ENCODE peak calls at places on chromosome 13, in eight cellular contexts. One of them, this sample, is unnamed. For H3K4me1, the result is how much of the 10 kb centered on the place peaks cover.

GRCh38 chr13:93624371-93624777 is 397.8 kb downstream of the GPC6 start:
- DNase-seq in CD8-positive, alpha-beta T cell: no peak
- DNase-seq in heart right ventricle: no peak
- DNase-seq in mucosa of descending colon: no peak
- DNase-seq in neuronal stem cell: no peak
- DNase-seq in psoas muscle: no peak
- DNase-seq in H9: no peak
- DNase-seq in foreskin keratinocyte: no peak
- DNase-seq in this sample: no peak

GRCh38 chr13:98173431-98173921 is 3.6 kb downstream of the RNF113B start:
- DNase-seq in CD8-positive, alpha-beta T cell: no peak
- DNase-seq in heart right ventricle: no peak
- DNase-seq in mucosa of descending colon: no peak
- DNase-seq in neuronal stem cell: no peak
- DNase-seq in psoas muscle: no peak
- DNase-seq in H9: no peak
- DNase-seq in foreskin keratinocyte: no peak
- DNase-seq in this sample: peak

GRCh38 chr13:73268306-73268705 is 209.5 kb downstream of the KLF5 start:
- DNase-seq in CD8-positive, alpha-beta T cell: no peak
- DNase-seq in heart right ventricle: no peak
- DNase-seq in mucosa of descending colon: peak
- DNase-seq in neuronal stem cell: no peak
- DNase-seq in psoas muscle: peak
- DNase-seq in H9: no peak
- DNase-seq in foreskin keratinocyte: peak
- DNase-seq in this sample: no peak

GRCh38 chr13:36712785-36713184 is 39.0 kb downstream of the SERTM1 start:
- DNase-seq in CD8-positive, alpha-beta T cell: no peak
- DNase-seq in heart right ventricle: no peak
- DNase-seq in mucosa of descending colon: no peak
- DNase-seq in neuronal stem cell: no peak
- DNase-seq in psoas muscle: no peak
- DNase-seq in H9: no peak
- DNase-seq in foreskin keratinocyte: no peak
- DNase-seq in this sample: no peak

GRCh38 chr13:34258646-34259386 is 440.9 kb downstream of the RFC3 start:
- DNase-seq in CD8-positive, alpha-beta T cell: no peak
- DNase-seq in heart right ventricle: no peak
- DNase-seq in mucosa of descending colon: no peak
- DNase-seq in neuronal stem cell: no peak
- DNase-seq in psoas muscle: no peak
- DNase-seq in H9: no peak
- DNase-seq in foreskin keratinocyte: no peak
- DNase-seq in this sample: no peak

GRCh38 chr13:62185631-62186256 is 770.1 kb upstream of the PCDH20 start:
- DNase-seq in CD8-positive, alpha-beta T cell: no peak
- DNase-seq in heart right ventricle: no peak
- DNase-seq in mucosa of descending colon: no peak
- DNase-seq in neuronal stem cell: peak
- DNase-seq in psoas muscle: no peak
- DNase-seq in H9: peak
- DNase-seq in foreskin keratinocyte: no peak
- DNase-seq in this sample: no peak

GRCh38 chr13:91017031-91017668 is 330.3 kb upstream of the MIR17HG start:
- DNase-seq in CD8-positive, alpha-beta T cell: no peak
- DNase-seq in heart right ventricle: no peak
- DNase-seq in mucosa of descending colon: no peak
- DNase-seq in neuronal stem cell: peak
- DNase-seq in psoas muscle: no peak
- DNase-seq in H9: peak
- DNase-seq in foreskin keratinocyte: peak
- DNase-seq in this sample: no peak

GRCh38 chr13:91719033-91719432 is 320.6 kb downstream of the GPC5 start:
- DNase-seq in CD8-positive, alpha-beta T cell: no peak
- DNase-seq in heart right ventricle: peak
- DNase-seq in mucosa of descending colon: no peak
- DNase-seq in neuronal stem cell: no peak
- DNase-seq in psoas muscle: no peak
- DNase-seq in H9: no peak
- DNase-seq in foreskin keratinocyte: peak
- DNase-seq in this sample: no peak

GRCh38 chr13:106507560-106508274 is 27.7 kb downstream of the EFNB2 start:
- DNase-seq in CD8-positive, alpha-beta T cell: no peak
- DNase-seq in heart right ventricle: no peak
- DNase-seq in mucosa of descending colon: no peak
- DNase-seq in neuronal stem cell: no peak
- DNase-seq in psoas muscle: no peak
- DNase-seq in H9: no peak
- DNase-seq in foreskin keratinocyte: peak
- DNase-seq in this sample: peak

GRCh38 chr13:60311527-60311926 is 85.5 kb upstream of the TDRD3 start:
- DNase-seq in CD8-positive, alpha-beta T cell: no peak
- DNase-seq in heart right ventricle: no peak
- DNase-seq in mucosa of descending colon: no peak
- DNase-seq in neuronal stem cell: no peak
- DNase-seq in psoas muscle: no peak
- DNase-seq in H9: no peak
- DNase-seq in foreskin keratinocyte: no peak
- DNase-seq in this sample: no peak

GRCh38 chr13:94710881-94711560 is 1.3 kb downstream of the SOX21 start:
- DNase-seq in CD8-positive, alpha-beta T cell: no peak
- DNase-seq in heart right ventricle: no peak
- DNase-seq in mucosa of descending colon: no peak
- DNase-seq in neuronal stem cell: no peak
- DNase-seq in psoas muscle: no peak
- DNase-seq in H9: peak
- DNase-seq in foreskin keratinocyte: peak
- DNase-seq in this sample: no peak

GRCh38 chr13:92566767-92567166 is 659.8 kb upstream of the GPC6 start:
- DNase-seq in CD8-positive, alpha-beta T cell: no peak
- DNase-seq in heart right ventricle: no peak
- DNase-seq in mucosa of descending colon: no peak
- DNase-seq in neuronal stem cell: no peak
- DNase-seq in psoas muscle: no peak
- DNase-seq in H9: no peak
- DNase-seq in foreskin keratinocyte: no peak
- DNase-seq in this sample: no peak

DNA sequence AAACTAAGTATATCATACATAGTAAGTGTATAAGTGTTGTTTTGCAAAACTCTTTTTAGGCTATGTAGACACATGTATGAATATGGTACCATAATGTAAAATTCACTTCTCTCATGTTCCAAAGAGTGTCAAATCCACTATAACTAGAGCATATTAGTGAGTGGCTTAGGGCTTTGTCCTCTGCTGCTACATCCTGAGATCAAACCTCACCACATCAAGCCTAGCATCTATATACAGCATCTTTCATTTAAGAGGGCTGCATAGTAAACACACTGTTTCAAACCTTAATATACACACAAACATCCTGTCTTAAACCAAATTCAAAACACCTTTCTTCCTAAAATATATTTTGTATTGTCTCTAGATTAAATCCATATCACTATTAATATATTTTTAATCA is 38.6 kb downstream of the ELF1 start:
- DNase-seq in CD8-positive, alpha-beta T cell: no peak
- DNase-seq in heart right ventricle: no peak
- DNase-seq in mucosa of descending colon: no peak
- DNase-seq in neuronal stem cell: no peak
- DNase-seq in psoas muscle: no peak
- DNase-seq in H9: no peak
- DNase-seq in foreskin keratinocyte: no peak
- DNase-seq in this sample: no peak
- H3K4me1 ChIP-seq in CD8-positive, alpha-beta T cell: half or more
- H3K4me1 ChIP-seq in heart right ventricle: under half
- H3K4me1 ChIP-seq in mucosa of descending colon: under half
- H3K4me1 ChIP-seq in neuronal stem cell: under half
- H3K4me1 ChIP-seq in psoas muscle: under half
- H3K4me1 ChIP-seq in H9: under half
- H3K4me1 ChIP-seq in foreskin keratinocyte: under half
- H3K4me1 ChIP-seq in this sample: under half

GRCh38 chr13:46168341-46168740 is 13.6 kb downstream of the LCP1 start:
- DNase-seq in CD8-positive, alpha-beta T cell: no peak
- DNase-seq in heart right ventricle: no peak
- DNase-seq in mucosa of descending colon: no peak
- DNase-seq in neuronal stem cell: no peak
- DNase-seq in psoas muscle: no peak
- DNase-seq in H9: no peak
- DNase-seq in foreskin keratinocyte: peak
- DNase-seq in this sample: peak

GRCh38 chr13:46164661-46165060 is 17.3 kb downstream of the LCP1 start:
- DNase-seq in CD8-positive, alpha-beta T cell: no peak
- DNase-seq in heart right ventricle: no peak
- DNase-seq in mucosa of descending colon: no peak
- DNase-seq in neuronal stem cell: no peak
- DNase-seq in psoas muscle: no peak
- DNase-seq in H9: no peak
- DNase-seq in foreskin keratinocyte: no peak
- DNase-seq in this sample: no peak

GRCh38 chr13:46166947-46167610 is 14.9 kb downstream of the LCP1 start:
- DNase-seq in CD8-positive, alpha-beta T cell: no peak
- DNase-seq in heart right ventricle: no peak
- DNase-seq in mucosa of descending colon: no peak
- DNase-seq in neuronal stem cell: no peak
- DNase-seq in psoas muscle: no peak
- DNase-seq in H9: no peak
- DNase-seq in foreskin keratinocyte: no peak
- DNase-seq in this sample: no peak

GRCh38 chr13:46165485-46166220 is 16.3 kb downstream of the LCP1 start:
- DNase-seq in CD8-positive, alpha-beta T cell: no peak
- DNase-seq in heart right ventricle: no peak
- DNase-seq in mucosa of descending colon: no peak
- DNase-seq in neuronal stem cell: no peak
- DNase-seq in psoas muscle: no peak
- DNase-seq in H9: no peak
- DNase-seq in foreskin keratinocyte: peak
- DNase-seq in this sample: peak

DNA sequence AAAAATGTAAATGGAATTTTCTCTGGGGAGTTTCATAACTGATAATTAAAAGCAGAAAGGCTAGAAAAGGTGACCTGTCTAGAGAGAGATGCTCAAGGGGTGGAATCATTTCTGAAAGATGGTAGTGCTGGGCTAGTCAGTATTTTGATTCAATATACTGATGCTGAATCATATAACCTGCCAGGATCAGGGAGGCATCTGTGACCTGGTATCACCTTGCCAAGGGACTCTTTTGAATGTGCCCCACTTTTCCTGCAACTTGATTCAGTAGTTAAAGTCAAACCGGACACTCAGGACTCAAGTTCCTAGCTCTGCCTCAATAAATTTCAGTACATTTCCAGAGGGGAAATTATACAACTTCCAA is 15.8 kb downstream of the LCP1 start:
- DNase-seq in CD8-positive, alpha-beta T cell: no peak
- DNase-seq in heart right ventricle: no peak
- DNase-seq in mucosa of descending colon: no peak
- DNase-seq in neuronal stem cell: no peak
- DNase-seq in psoas muscle: no peak
- DNase-seq in H9: no peak
- DNase-seq in foreskin keratinocyte: no peak
- DNase-seq in this sample: no peak
- H3K4me1 ChIP-seq in CD8-positive, alpha-beta T cell: half or more
- H3K4me1 ChIP-seq in heart right ventricle: under half
- H3K4me1 ChIP-seq in mucosa of descending colon: under half
- H3K4me1 ChIP-seq in neuronal stem cell: under half
- H3K4me1 ChIP-seq in psoas muscle: under half
- H3K4me1 ChIP-seq in H9: under half
- H3K4me1 ChIP-seq in foreskin keratinocyte: under half
- H3K4me1 ChIP-seq in this sample: half or more

DNA sequence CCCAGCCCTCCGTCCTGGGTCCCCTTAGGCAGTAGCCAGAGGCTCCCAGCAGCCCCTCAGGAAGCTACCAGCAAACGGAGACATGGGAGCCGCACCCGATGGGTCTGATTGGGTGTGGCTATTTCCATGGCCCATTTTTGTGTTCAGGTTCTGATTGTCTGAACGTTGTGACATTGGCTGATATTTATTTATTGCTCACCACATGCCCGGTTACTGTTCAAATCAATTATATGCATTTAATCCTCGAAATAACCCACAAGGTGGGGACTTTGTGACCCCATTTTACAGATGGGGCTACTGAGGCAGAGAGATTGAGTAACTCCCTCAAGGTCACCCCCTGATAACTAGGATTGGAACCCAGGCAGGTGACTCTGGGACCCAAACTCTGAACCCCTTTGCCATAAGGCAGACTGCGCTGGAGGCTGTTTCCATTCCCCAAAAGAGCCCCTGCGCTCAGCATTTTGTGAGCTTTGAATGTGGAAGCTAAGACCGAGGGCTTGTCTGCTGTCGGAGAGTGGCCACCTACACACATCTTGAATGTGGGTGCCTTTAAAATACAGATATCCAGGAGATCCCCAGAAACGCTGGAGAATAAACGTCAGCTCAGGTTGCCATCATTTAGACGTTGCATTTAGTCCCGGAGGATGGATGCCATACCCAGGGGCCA is 13.6 kb upstream of the MCF2L start:
- DNase-seq in CD8-positive, alpha-beta T cell: no peak
- DNase-seq in heart right ventricle: no peak
- DNase-seq in mucosa of descending colon: no peak
- DNase-seq in neuronal stem cell: no peak
- DNase-seq in psoas muscle: no peak
- DNase-seq in H9: no peak
- DNase-seq in foreskin keratinocyte: no peak
- DNase-seq in this sample: no peak
- H3K4me1 ChIP-seq in CD8-positive, alpha-beta T cell: under half
- H3K4me1 ChIP-seq in heart right ventricle: under half
- H3K4me1 ChIP-seq in mucosa of descending colon: under half
- H3K4me1 ChIP-seq in neuronal stem cell: half or more
- H3K4me1 ChIP-seq in psoas muscle: under half
- H3K4me1 ChIP-seq in H9: under half
- H3K4me1 ChIP-seq in foreskin keratinocyte: under half
- H3K4me1 ChIP-seq in this sample: under half

GRCh38 chr13:114100446-114101320 is 31.7 kb downstream of the RASA3 start:
- DNase-seq in CD8-positive, alpha-beta T cell: no peak
- DNase-seq in heart right ventricle: peak
- DNase-seq in mucosa of descending colon: peak
- DNase-seq in neuronal stem cell: no peak
- DNase-seq in psoas muscle: peak
- DNase-seq in H9: no peak
- DNase-seq in foreskin keratinocyte: no peak
- DNase-seq in this sample: no peak

GRCh38 chr13:114101325-114101821 is 31.1 kb downstream of the RASA3 start:
- DNase-seq in CD8-positive, alpha-beta T cell: no peak
- DNase-seq in heart right ventricle: peak
- DNase-seq in mucosa of descending colon: peak
- DNase-seq in neuronal stem cell: no peak
- DNase-seq in psoas muscle: peak
- DNase-seq in H9: no peak
- DNase-seq in foreskin keratinocyte: no peak
- DNase-seq in this sample: no peak

GRCh38 chr13:114097893-114098688 is 34.3 kb downstream of the RASA3 start:
- DNase-seq in CD8-positive, alpha-beta T cell: no peak
- DNase-seq in heart right ventricle: peak
- DNase-seq in mucosa of descending colon: peak
- DNase-seq in neuronal stem cell: no peak
- DNase-seq in psoas muscle: peak
- DNase-seq in H9: no peak
- DNase-seq in foreskin keratinocyte: no peak
- DNase-seq in this sample: no peak

GRCh38 chr13:114099191-114099590 is 33.2 kb downstream of the RASA3 start:
- DNase-seq in CD8-positive, alpha-beta T cell: no peak
- DNase-seq in heart right ventricle: peak
- DNase-seq in mucosa of descending colon: peak
- DNase-seq in neuronal stem cell: no peak
- DNase-seq in psoas muscle: peak
- DNase-seq in H9: peak
- DNase-seq in foreskin keratinocyte: no peak
- DNase-seq in this sample: peak

GRCh38 chr13:114099918-114100445 is 32.4 kb downstream of the RASA3 start:
- DNase-seq in CD8-positive, alpha-beta T cell: no peak
- DNase-seq in heart right ventricle: peak
- DNase-seq in mucosa of descending colon: peak
- DNase-seq in neuronal stem cell: no peak
- DNase-seq in psoas muscle: peak
- DNase-seq in H9: peak
- DNase-seq in foreskin keratinocyte: peak
- DNase-seq in this sample: peak
- H3K4me1 ChIP-seq in CD8-positive, alpha-beta T cell: half or more
- H3K4me1 ChIP-seq in heart right ventricle: under half
- H3K4me1 ChIP-seq in mucosa of descending colon: under half
- H3K4me1 ChIP-seq in neuronal stem cell: under half
- H3K4me1 ChIP-seq in psoas muscle: under half
- H3K4me1 ChIP-seq in H9: under half
- H3K4me1 ChIP-seq in foreskin keratinocyte: under half
- H3K4me1 ChIP-seq in this sample: under half